ENCODE peak calls at places on chromosomes 2 and 18, in seven cellular contexts. S is testis, D is heart left ventricle, R is A549, U is stomach, X is tibial nerve, V is HCT116. A is an unnamed sample.

GRCh38 chr18:46660955-46661749 is 4.1 kb upstream of the LOXHD1 start:
- DNase-seq in S (peak), D (no peak), R (peak), U (no peak), X (no peak), V (no peak), A (no peak)

GRCh38 chr18:3624818-3625716 is 175.1 kb downstream of the TGIF1 start:
- DNase-seq in S (no peak), D (peak), R (peak), U (peak), X (no peak), V (peak), A (peak)

GRCh38 chr18:23951206-23951605 is 63.3 kb upstream of the TTC39C start:
- DNase-seq in S (no peak), D (no peak), R (no peak), U (no peak), X (no peak), V (no peak), A (no peak)

GRCh38 chr2:19879115-19879514 is 22.7 kb downstream of the TTC32 start:
- DNase-seq in S (peak), D (no peak), R (no peak), U (no peak), X (no peak), V (no peak), A (no peak)

GRCh38 chr2:206801417-206801772 is 36.0 kb downstream of the FASTKD2 start:
- DNase-seq in S (no peak), D (no peak), R (no peak), U (no peak), X (no peak), V (no peak), A (no peak)

GRCh38 chr2:182319556-182319955 is 107.3 kb downstream of the PDE1A start:
- DNase-seq in S (no peak), D (no peak), R (no peak), U (no peak), X (no peak), V (no peak), A (no peak)

GRCh38 chr2:39875182-39875913 is 96.3 kb upstream of the THUMPD2 start:
- DNase-seq in S (peak), D (peak), R (peak), U (no peak), X (no peak), V (no peak), A (peak)

GRCh38 chr2:191276792-191277465 is 31.7 kb downstream of the MYO1B start:
- DNase-seq in S (no peak), D (no peak), R (no peak), U (no peak), X (no peak), V (no peak), A (no peak)

GRCh38 chr2:200661477-200661876 is 75.7 kb downstream of the AOX1 start:
- DNase-seq in S (no peak), D (no peak), R (no peak), U (no peak), X (no peak), V (no peak), A (no peak)

GRCh38 chr2:86815616-86816015 is 24.9 kb upstream of the CD8A start:
- DNase-seq in S (no peak), D (no peak), R (no peak), U (no peak), X (no peak), V (no peak), A (no peak)

GRCh38 chr2:45000341-45000901 is 8.8 kb downstream of the SIX2 start:
- DNase-seq in S (no peak), D (no peak), R (no peak), U (no peak), X (no peak), V (no peak), A (peak)

GRCh38 chr2:39024833-39025232 is 96.0 kb downstream of the SOS1 start:
- DNase-seq in S (no peak), D (no peak), R (peak), U (no peak), X (no peak), V (peak), A (no peak)

GRCh38 chr2:219073413-219074129 is 12.8 kb upstream of the IHH start:
- DNase-seq in S (peak), D (no peak), R (peak), U (peak), X (no peak), V (peak), A (peak)
- TF ChIP-seq CTCF in S (no peak), D (peak), R (peak), U (peak), X (peak), V (peak), A (peak)

GRCh38 chr2:71070294-71071025 is 2.0 kb downstream of the NAGK start:
- DNase-seq in S (no peak), D (no peak), R (peak), U (no peak), X (no peak), V (peak), A (peak)
- TF ChIP-seq POLR2A in S (no peak), D (no peak), R (no peak), U (no peak), X (no peak), V (no peak), A (no peak)

GRCh38 chr18:55235094-55235461 is 275.8 kb upstream of the CCDC68 start:
- DNase-seq in S (no peak), D (no peak), R (no peak), U (no peak), X (no peak), V (no peak), A (no peak)
- H3K4me3 ChIP-seq in S (no peak), D (no peak), R (no peak), U (no peak), X (no peak), V (no peak), A (no peak)

DNA sequence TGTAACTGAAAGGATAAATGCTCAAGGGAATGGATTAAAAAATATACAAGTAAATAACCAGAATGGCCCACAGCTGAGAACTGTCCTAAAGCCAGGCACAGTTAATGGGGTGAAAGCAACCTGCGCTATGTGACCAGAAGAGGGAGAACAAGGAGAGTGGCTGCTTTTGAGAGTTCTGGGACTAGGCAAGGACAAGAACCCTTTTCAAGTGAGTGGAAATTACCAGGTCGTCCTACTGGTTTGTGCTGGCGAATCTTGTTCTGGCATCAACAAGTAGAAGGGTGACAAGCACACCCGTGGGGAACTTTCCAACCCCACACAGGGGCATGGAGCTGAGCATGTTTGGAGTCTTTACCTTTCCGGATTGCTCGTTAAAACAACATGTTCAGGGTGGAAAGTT is 82.8 kb downstream of the TMEM17 start:
- DNase-seq in S (no peak), D (no peak), R (peak), U (no peak), X (no peak), V (peak), A (no peak)
- TF ChIP-seq CTCF in S (no peak), D (no peak), R (peak), U (no peak), X (no peak), V (peak), A (no peak)

DNA sequence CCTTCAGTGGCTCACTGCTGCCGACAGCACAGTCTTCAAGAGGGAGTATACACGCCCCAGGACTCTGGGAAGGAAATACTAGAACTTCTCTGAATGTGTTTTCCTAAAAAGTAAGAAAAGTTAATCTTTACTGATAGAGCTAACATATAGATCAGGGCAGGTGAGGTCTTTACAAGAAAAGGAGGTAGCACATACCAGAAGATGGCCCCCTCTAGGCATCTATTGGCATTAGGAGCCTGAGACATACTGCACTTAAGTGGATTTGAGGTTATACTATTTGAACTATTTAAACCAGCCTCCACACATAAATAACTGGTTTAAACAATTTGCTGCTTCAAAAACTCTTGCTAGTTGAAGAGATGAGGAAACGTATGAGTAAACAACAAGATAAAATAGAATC is 406.1 kb downstream of the SETBP1 start:
- DNase-seq in S (no peak), D (no peak), R (no peak), U (no peak), X (no peak), V (no peak), A (no peak)
- TF ChIP-seq POLR2A in S (no peak), D (no peak), R (no peak), U (no peak), X (no peak), V (no peak), A (no peak)

GRCh38 chr2:126449677-126450076 is 206.3 kb upstream of the GYPC start:
- DNase-seq in S (no peak), D (no peak), R (no peak), U (no peak), X (no peak), V (no peak), A (no peak)

GRCh38 chr2:126446106-126446695 is 209.8 kb upstream of the GYPC start:
- DNase-seq in S (no peak), D (no peak), R (no peak), U (no peak), X (no peak), V (no peak), A (no peak)

GRCh38 chr2:126448611-126449010 is 207.3 kb upstream of the GYPC start:
- DNase-seq in S (no peak), D (no peak), R (no peak), U (no peak), X (no peak), V (no peak), A (no peak)

GRCh38 chr2:126444511-126444910 is 211.4 kb upstream of the GYPC start:
- DNase-seq in S (no peak), D (no peak), R (no peak), U (no peak), X (no peak), V (no peak), A (no peak)
- H3K4me3 ChIP-seq in S (no peak), D (no peak), R (no peak), U (no peak), X (no peak), V (no peak), A (no peak)

GRCh38 chr2:140178224-140178623 is 1398.0 kb upstream of the NXPH2 start:
- DNase-seq in S (no peak), D (no peak), R (no peak), U (no peak), X (no peak), V (no peak), A (no peak)

GRCh38 chr2:140177081-140177480 is 1396.9 kb upstream of the NXPH2 start:
- DNase-seq in S (no peak), D (no peak), R (no peak), U (no peak), X (no peak), V (no peak), A (no peak)

DNA sequence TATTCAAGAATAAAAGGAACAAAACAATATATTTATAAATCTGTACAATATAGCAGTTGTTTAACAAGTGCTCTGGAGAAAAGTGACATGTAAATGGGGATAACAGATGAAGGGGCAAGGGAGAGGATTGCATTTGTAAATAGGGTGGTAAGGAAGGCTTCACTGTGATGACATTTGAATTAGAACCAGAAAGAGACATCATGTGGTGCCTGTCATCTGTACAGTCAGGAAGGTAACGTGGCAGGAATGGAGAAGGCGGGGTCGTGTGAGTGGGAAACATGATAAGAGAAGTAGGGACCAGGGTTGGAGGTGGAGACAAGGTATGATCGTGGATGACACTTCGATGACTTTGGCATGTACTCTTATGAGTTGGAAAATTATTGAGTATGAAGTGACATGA is 1393.6 kb upstream of the NXPH2 start:
- DNase-seq in S (no peak), D (no peak), R (no peak), U (no peak), X (no peak), V (no peak), A (no peak)
- TF ChIP-seq CTCF in S (no peak), D (no peak), R (no peak), U (no peak), X (no peak), V (no peak), A (no peak)